ENCODE peak calls at places on chromosomes 7 and 10, in five cellular contexts. D is psoas muscle; W is lower leg skin; Q is activated CD8-positive, alpha-beta memory T cell treated with anti-CD3 and anti-CD28 coated beads for 1 hour; U is foreskin fibroblast. K is an unnamed sample.

GRCh38 chr7:54615545-54615944 is 73.4 kb downstream of the VSTM2A start:
- DNase-seq in D (no peak), W (no peak), Q (no peak), U (no peak), K (no peak)

GRCh38 chr10:127159648-127160245 is 36.6 kb downstream of the INSYN2A start:
- DNase-seq in D (no peak), W (no peak), Q (no peak), U (no peak), K (no peak)

GRCh38 chr10:72756674-72757385 is 64.9 kb downstream of the MCU start:
- DNase-seq in D (no peak), W (no peak), Q (no peak), U (no peak), K (no peak)

GRCh38 chr7:31814187-31814586 is 127.2 kb downstream of the PPP1R17 start:
- DNase-seq in D (no peak), W (no peak), Q (no peak), U (no peak), K (no peak)

GRCh38 chr7:68063171-68063570 is 1066.5 kb downstream of the TYW1 start:
- DNase-seq in D (no peak), W (no peak), Q (no peak), U (no peak), K (no peak)

GRCh38 chr10:29685506-29685905 is 50.7 kb upstream of the SVIL start:
- DNase-seq in D (no peak), W (no peak), Q (no peak), U (no peak), K (no peak)

GRCh38 chr10:81722405-81722804 is 152.6 kb upstream of the NRG3 start:
- DNase-seq in D (no peak), W (no peak), Q (no peak), U (no peak), K (no peak)

GRCh38 chr7:102933763-102934162 is 21.0 kb downstream of the LRRC17 start:
- DNase-seq in D (no peak), W (peak; percentile 89), Q (no peak), U (peak; percentile 99), K (no peak)

GRCh38 chr7:111018960-111019835 is 71.7 kb upstream of the LRRN3 start:
- DNase-seq in D (no peak), W (no peak), Q (no peak), U (no peak), K (peak; percentile 88)

GRCh38 chr10:96344178-96344577 is 14.6 kb downstream of the OPALIN start:
- DNase-seq in D (no peak), W (no peak), Q (no peak), U (no peak), K (no peak)

K was measured in LNCaP clone FGC.